ENCODE peak calls at places on chromosomes 11 and 22, in ten cellular contexts. D, Q, T, H, A, R, F, U, X and M are unnamed samples. For H3K36me3, the result is how much of the 10 kb centered on the place peaks cover.

GRCh38 chr11:3133456-3134217 is 31.5 kb downstream of the OSBPL5 start:
- DNase-seq in R (no peak), F (no peak), A (peak), Q (no peak), H (no peak), T (no peak), D (no peak), U (no peak), X (no peak), M (no peak)

GRCh38 chr22:41237036-41237706 is 3.6 kb downstream of the CHADL start:
- DNase-seq in U (no peak), T (no peak), Q (no peak), F (no peak), D (no peak), R (no peak), H (no peak), X (no peak), A (no peak), M (no peak)

GRCh38 chr11:119783466-119784400 is 54.7 kb upstream of the NECTIN1 start:
- DNase-seq in X (no peak), D (no peak), Q (no peak), F (no peak), H (peak), U (peak), T (no peak), R (no peak), A (no peak), M (no peak)

GRCh38 chr11:122103366-122103765 is 12.6 kb downstream of the BLID start:
- DNase-seq in U (peak), A (no peak), T (no peak), H (no peak), X (no peak), D (no peak), R (no peak), Q (no peak), F (peak), M (no peak)

GRCh38 chr11:46903846-46904245 is 14.5 kb downstream of the LRP4 start:
- DNase-seq in U (no peak), T (no peak), D (no peak), X (no peak), H (no peak), R (no peak), F (no peak), Q (no peak), A (no peak), M (no peak)

GRCh38 chr11:105177658-105178057 is 38.1 kb upstream of the CARD18 start:
- DNase-seq in F (peak), U (peak), T (no peak), D (peak), A (no peak), R (no peak), Q (no peak), X (no peak), H (peak), M (no peak)

GRCh38 chr22:35733742-35734516 is 16.3 kb downstream of the APOL5 start:
- DNase-seq in D (no peak), X (no peak), H (no peak), F (no peak), U (no peak), R (no peak), A (no peak), Q (no peak), T (no peak), M (no peak)

GRCh38 chr11:28457481-28458145 is 349.4 kb downstream of the METTL15 start:
- DNase-seq in F (no peak), Q (no peak), D (no peak), A (no peak), X (no peak), H (no peak), R (no peak), T (no peak), U (no peak), M (no peak)

GRCh38 chr11:57434640-57435546 is 8.0 kb upstream of the SLC43A3 start:
- DNase-seq in R (no peak), Q (no peak), F (peak), D (peak), X (no peak), U (peak), H (peak), T (no peak), A (no peak), M (no peak)

GRCh38 chr11:91243630-91244029 is 981.0 kb upstream of the FAT3 start:
- DNase-seq in R (no peak), D (peak), U (no peak), T (no peak), A (no peak), H (peak), F (no peak), Q (no peak), X (no peak), M (no peak)

GRCh38 chr11:94511932-94512781 is at the start of gene C11orf97:
- DNase-seq in A (peak), D (peak), F (peak), U (peak), R (peak), Q (peak), X (peak), H (peak), T (no peak), M (peak)

GRCh38 chr22:44211946-44212930 is 31.5 kb downstream of the PARVG start:
- DNase-seq in D (no peak), T (no peak), A (no peak), H (peak), Q (no peak), U (no peak), X (no peak), F (peak), R (no peak), M (no peak)

GRCh38 chr22:25363474-25363873 is 144.0 kb downstream of the CRYBB2 start:
- DNase-seq in T (peak), R (no peak), U (no peak), X (no peak), A (no peak), F (no peak), D (no peak), Q (no peak), H (no peak), M (no peak)

GRCh38 chr22:30865656-30866055 is 102.9 kb downstream of the MORC2 start:
- DNase-seq in H (no peak), D (no peak), U (no peak), R (no peak), A (no peak), F (no peak), Q (no peak), T (no peak), X (no peak), M (no peak)

GRCh38 chr22:50545522-50546325 is at the start of gene KLHDC7B:
- DNase-seq in D (no peak), T (no peak), X (no peak), U (no peak), A (no peak), F (peak), Q (no peak), H (no peak), R (no peak), M (peak)

GRCh38 chr11:100810146-100810545 is 123.1 kb downstream of the ARHGAP42 start:
- DNase-seq in F (peak), H (no peak), U (peak), X (no peak), D (peak), Q (no peak), A (no peak), R (no peak), T (no peak), M (no peak)

GRCh38 chr11:67652965-67653845 is 2.7 kb upstream of the ACY3 start:
- DNase-seq in T (no peak), R (no peak), F (no peak), A (no peak), X (no peak), U (no peak), D (no peak), H (no peak), Q (no peak), M (no peak)

GRCh38 chr22:39685336-39686177 is 115.0 kb downstream of the CACNA1I start:
- DNase-seq in T (no peak), Q (no peak), R (no peak), F (no peak), H (no peak), D (no peak), U (no peak), X (no peak), A (no peak), M (no peak)

GRCh38 chr11:81301426-81301825 is 1432.2 kb downstream of the FAM181B start:
- DNase-seq in R (no peak), X (no peak), T (no peak), F (no peak), U (no peak), A (no peak), Q (no peak), D (no peak), H (no peak), M (no peak)

GRCh38 chr11:17439316-17439782 is 37.3 kb downstream of the ABCC8 start:
- DNase-seq in Q (peak), R (no peak), A (no peak), X (peak), H (no peak), T (no peak), U (no peak), D (peak), F (no peak), M (no peak)

GRCh38 chr11:19753451-19754041 is 40.9 kb downstream of the NAV2 start:
- DNase-seq in U (peak), D (peak), Q (no peak), X (peak), T (no peak), F (peak), R (no peak), H (no peak), A (no peak), M (no peak)

GRCh38 chr11:8168485-8169257 is at the start of gene RIC3:
- DNase-seq in Q (peak), A (peak), H (no peak), D (no peak), X (peak), U (no peak), F (no peak), T (no peak), R (peak), M (peak)

GRCh38 chr11:108592591-108593213 is 866 bp downstream of the EXPH5 start:
- DNase-seq in A (peak), Q (peak), U (peak), H (no peak), X (peak), F (no peak), R (peak), T (no peak), D (peak), M (no peak)

GRCh38 chr22:32904044-32904443 is 102.5 kb downstream of the TIMP3 start:
- DNase-seq in U (peak), R (peak), T (no peak), H (peak), X (no peak), F (peak), A (no peak), Q (peak), D (peak), M (no peak)

GRCh38 chr22:27065259-27065658 is 407.9 kb downstream of the MIAT start:
- DNase-seq in X (no peak), F (no peak), H (no peak), D (no peak), T (no peak), Q (no peak), R (no peak), U (no peak), A (no peak), M (no peak)

GRCh38 chr11:85627332-85627997 is at the start of gene DLG2:
- DNase-seq in X (no peak), H (peak), F (peak), D (peak), A (no peak), U (peak), R (peak), Q (peak), T (no peak), M (peak)

GRCh38 chr11:122069946-122070345 is 46.1 kb downstream of the BLID start:
- DNase-seq in R (peak), U (peak), D (peak), X (peak), F (peak), A (no peak), Q (peak), H (peak), T (peak), M (no peak)

GRCh38 chr11:41382927-41383326 is 76.5 kb downstream of the LRRC4C start:
- DNase-seq in F (no peak), D (peak), H (no peak), X (no peak), U (peak), R (no peak), Q (no peak), T (no peak), A (no peak), M (no peak)

GRCh38 chr11:6459049-6459448 is 14.7 kb downstream of the TRIM3 start:
- DNase-seq in F (no peak), T (no peak), H (no peak), D (no peak), X (no peak), R (no peak), Q (no peak), U (no peak), A (no peak), M (no peak)
- H3K36me3 ChIP-seq in F (half or more), T (half or more), H (under half), D (under half), X (half or more), R (half or more), Q (under half), U (under half), A (under half), M (under half)

GRCh38 chr22:37080438-37080837 is 28.9 kb downstream of the KCTD17 start:
- DNase-seq in T (no peak), R (no peak), F (no peak), D (no peak), Q (no peak), U (no peak), A (no peak), H (no peak), X (no peak), M (no peak)
- H3K27ac ChIP-seq in T (no peak), R (no peak), F (no peak), D (no peak), Q (peak), U (no peak), A (no peak), H (no peak), X (no peak), M (peak)

GRCh38 chr22:43183496-43184263 is 3.3 kb downstream of the TTLL12 start:
- DNase-seq in R (no peak), F (peak), X (no peak), T (no peak), U (peak), A (no peak), H (peak), Q (no peak), D (no peak), M (no peak)
- H3K36me3 ChIP-seq in R (under half), F (under half), X (under half), T (under half), U (under half), A (under half), H (under half), Q (under half), D (under half), M (under half)

DNA sequence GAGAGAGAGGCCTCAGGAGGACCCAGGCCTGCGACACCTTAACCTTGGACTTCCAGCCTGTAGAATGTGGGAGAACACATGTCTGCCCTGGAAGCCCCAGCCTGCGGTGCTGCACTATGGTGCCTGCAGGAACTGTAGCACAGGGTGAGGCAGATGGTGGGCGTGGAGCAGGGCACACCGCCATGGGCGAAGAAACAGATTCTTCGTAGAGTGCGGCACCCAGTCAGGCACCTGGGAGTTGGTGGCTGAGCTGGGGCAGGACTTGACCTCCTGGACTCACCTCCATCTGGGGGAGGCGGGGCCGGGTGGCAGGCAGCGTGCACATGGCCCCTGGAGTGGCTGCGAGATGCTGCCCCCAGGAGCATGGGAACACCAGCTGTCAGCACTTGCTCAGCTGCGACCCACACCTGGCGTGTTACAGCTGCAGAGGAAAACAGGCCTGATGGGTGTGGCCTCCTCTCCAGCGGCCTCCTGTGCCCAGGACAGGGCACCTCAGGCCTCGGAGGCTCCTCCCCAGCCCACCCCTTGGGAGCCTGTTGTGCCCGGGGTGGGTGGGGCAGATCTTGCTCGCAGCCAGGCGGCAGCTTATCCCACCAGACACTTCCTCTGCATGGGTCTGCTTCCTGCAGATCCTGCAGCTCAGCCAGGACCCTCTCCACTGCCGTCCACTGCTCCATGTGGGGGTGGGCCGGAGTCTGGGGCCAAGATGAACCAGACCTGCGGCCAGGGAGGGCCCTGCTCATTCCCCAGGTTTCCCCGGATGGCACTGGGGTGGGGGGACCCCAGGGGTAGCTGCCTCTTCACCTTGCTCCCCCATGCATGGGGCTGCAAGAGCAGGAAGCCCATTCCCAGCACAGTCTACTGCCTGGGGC is 80.4 kb downstream of the MYEOV start:
- DNase-seq in U (no peak), A (no peak), X (peak), F (no peak), T (no peak), Q (no peak), H (no peak), D (no peak), R (no peak), M (no peak)
- H3K27ac ChIP-seq in U (no peak), A (no peak), X (no peak), F (no peak), T (no peak), Q (no peak), H (no peak), D (no peak), R (no peak), M (no peak)

GRCh38 chr11:64776875-64777274 is 1.5 kb downstream of the SF1 start:
- DNase-seq in U (no peak), A (no peak), X (no peak), D (no peak), Q (no peak), T (no peak), H (no peak), R (no peak), F (no peak), M (no peak)
- H3K36me3 ChIP-seq in U (under half), A (under half), X (half or more), D (half or more), Q (half or more), T (under half), H (under half), R (half or more), F (under half), M (half or more)

GRCh38 chr22:37985050-37985585 is 763 bp upstream of the SOX10 start:
- DNase-seq in X (no peak), U (no peak), H (no peak), A (no peak), D (no peak), R (no peak), Q (no peak), F (no peak), T (no peak), M (no peak)
- H3K27ac ChIP-seq in X (no peak), U (no peak), H (no peak), A (no peak), D (no peak), R (no peak), Q (no peak), F (no peak), T (peak), M (no peak)

DNA sequence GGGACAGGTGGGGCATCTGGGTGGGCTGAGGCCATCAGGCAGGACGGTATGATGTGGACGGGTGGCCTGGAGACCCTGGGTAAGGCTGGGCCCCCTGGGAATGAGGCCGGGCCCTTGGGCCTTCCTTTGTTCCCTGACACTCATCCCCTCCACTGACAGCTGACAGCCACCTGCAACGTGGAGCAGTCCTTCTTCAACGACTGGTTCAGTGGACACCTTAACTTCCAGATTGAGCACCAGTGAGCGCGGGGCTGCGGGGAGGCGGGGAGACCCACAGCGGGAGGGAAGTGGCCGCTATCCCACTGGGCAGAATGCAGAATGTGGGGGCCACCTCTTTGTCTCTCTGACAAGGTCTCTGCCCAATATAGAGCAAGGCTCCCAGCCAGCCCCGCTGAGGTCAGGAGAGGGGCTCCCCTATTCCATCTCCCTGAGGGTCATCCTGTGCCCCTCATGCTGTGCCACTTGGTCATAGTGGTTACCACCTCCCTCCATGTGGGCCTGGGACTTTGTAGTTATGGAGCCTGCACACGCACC is 27.7 kb downstream of the FADS3 start:
- DNase-seq in F (no peak), D (no peak), A (no peak), X (no peak), Q (no peak), T (no peak), U (no peak), R (no peak), H (no peak), M (no peak)
- H3K36me3 ChIP-seq in F (under half), D (under half), A (under half), X (under half), Q (under half), T (half or more), U (under half), R (half or more), H (under half), M (under half)

GRCh38 chr11:123481647-123482046 is 51.6 kb downstream of the GRAMD1B start:
- DNase-seq in H (no peak), T (no peak), Q (no peak), A (no peak), F (no peak), X (no peak), U (no peak), D (no peak), R (no peak), M (no peak)

GRCh38 chr11:123480290-123480815 is 50.3 kb downstream of the GRAMD1B start:
- DNase-seq in U (no peak), H (no peak), Q (no peak), D (no peak), A (no peak), F (no peak), T (no peak), R (no peak), X (no peak), M (no peak)

GRCh38 chr11:123483058-123483457 is 53.0 kb downstream of the GRAMD1B start:
- DNase-seq in H (peak), Q (no peak), D (peak), F (peak), A (no peak), X (no peak), T (no peak), R (no peak), U (peak), M (no peak)

GRCh38 chr11:123483465-123483864 is 53.4 kb downstream of the GRAMD1B start:
- DNase-seq in H (peak), X (no peak), T (no peak), D (no peak), R (no peak), U (no peak), A (no peak), Q (no peak), F (no peak), M (no peak)

GRCh38 chr11:123482225-123482624 is 52.2 kb downstream of the GRAMD1B start:
- DNase-seq in X (no peak), F (peak), Q (no peak), H (no peak), R (no peak), U (no peak), D (no peak), T (no peak), A (no peak), M (no peak)
- H3K27ac ChIP-seq in X (no peak), F (no peak), Q (no peak), H (no peak), R (no peak), U (no peak), D (peak), T (no peak), A (no peak), M (no peak)

GRCh38 chr11:62399868-62400245 is 19.0 kb upstream of the SCGB1A1 start:
- DNase-seq in F (no peak), R (no peak), X (no peak), Q (no peak), T (no peak), D (no peak), H (no peak), A (no peak), U (no peak), M (no peak)
- H3K36me3 ChIP-seq in F (under half), R (under half), X (under half), Q (under half), T (under half), D (under half), H (under half), A (under half), U (under half), M (under half)

DNA sequence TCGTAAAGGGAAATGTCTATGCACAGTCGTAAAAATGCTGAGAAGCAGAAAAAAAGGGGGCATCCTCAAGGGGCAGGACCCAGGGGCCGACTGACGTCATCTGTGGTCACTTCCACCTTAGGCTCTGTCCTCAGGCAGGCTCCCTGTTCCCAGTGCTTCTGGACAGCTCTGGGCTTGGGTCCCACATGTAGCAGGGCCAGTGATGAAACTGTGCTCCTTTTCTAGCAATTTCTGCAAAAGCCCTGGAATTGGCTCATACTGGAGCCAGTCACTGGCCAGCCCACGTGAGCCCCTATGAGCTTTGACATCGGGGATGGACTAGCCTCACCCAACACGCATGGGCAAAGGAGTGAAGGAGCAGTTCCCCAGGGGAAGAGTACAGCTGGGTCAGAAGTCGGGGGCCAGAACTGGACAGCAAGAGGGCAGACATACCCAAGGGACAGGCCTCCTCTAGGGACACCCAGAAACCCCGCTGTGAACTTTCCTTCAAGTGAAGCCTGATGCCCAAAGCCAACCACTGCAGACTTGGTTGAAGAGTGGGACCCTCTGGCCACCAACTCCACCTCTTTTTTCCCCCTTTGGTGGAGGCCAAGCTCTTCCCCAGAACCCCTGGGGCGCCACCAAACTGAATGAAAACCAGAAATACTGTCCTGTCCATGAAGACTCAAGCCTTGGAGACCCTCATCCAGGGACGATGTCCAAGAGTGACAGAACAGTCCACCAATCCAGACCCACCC is 1349.0 kb downstream of the BRD1 start:
- DNase-seq in U (no peak), R (no peak), X (no peak), T (no peak), D (no peak), F (no peak), Q (no peak), A (no peak), H (no peak), M (no peak)
- H3K27ac ChIP-seq in U (no peak), R (no peak), X (no peak), T (no peak), D (no peak), F (no peak), Q (no peak), A (peak), H (no peak), M (no peak)